ENCODE peak calls at places on chromosome 13, in eight cellular contexts. Q is COR-L47; V is T-helper 2 cell; S is stimulated activated CD4-positive, alpha-beta T cell treated with anti-CD3 and anti-CD28 coated beads, Interleukin-4, amount 100 ng/mL, for 24 hours; E is CD4-positive, CD25-positive, alpha-beta regulatory T cell; R is uterus; Z is pulmonary artery endothelial cell; C is SW 1271. X is an unnamed sample.

GRCh38 chr13:114118763-114119123 is 13.7 kb downstream of the RASA3 start:
- DNase-seq in Q (no peak), V (no peak), S (no peak), E (no peak), R (no peak), Z (peak), C (no peak), X (no peak)

GRCh38 chr13:35475131-35475959 is 1.1 kb downstream of the MAB21L1 start:
- DNase-seq in Q (no peak), V (peak), S (no peak), E (peak), R (no peak), Z (no peak), C (no peak), X (peak)

GRCh38 chr13:112693831-112694497 is 4.1 kb downstream of the ATP11A start:
- DNase-seq in Q (no peak), V (no peak), S (no peak), E (no peak), R (no peak), Z (no peak), C (no peak), X (no peak)

GRCh38 chr13:63481334-63481733 is 2065.7 kb upstream of the PCDH20 start:
- DNase-seq in Q (no peak), V (no peak), S (no peak), E (no peak), R (no peak), Z (no peak), C (no peak), X (no peak)

GRCh38 chr13:52414963-52415362 is 9.0 kb upstream of the THSD1 start:
- DNase-seq in Q (no peak), V (no peak), S (no peak), E (no peak), R (no peak), Z (no peak), C (no peak), X (no peak)

GRCh38 chr13:66657165-66657895 is 572.8 kb downstream of the PCDH9 start:
- DNase-seq in Q (peak), V (no peak), S (no peak), E (no peak), R (peak), Z (peak), C (peak), X (no peak)

GRCh38 chr13:49329831-49330545 is 82.3 kb downstream of the CDADC1 start:
- DNase-seq in Q (no peak), V (no peak), S (no peak), E (no peak), R (no peak), Z (no peak), C (no peak), X (no peak)

GRCh38 chr13:80654638-80655249 is 313.8 kb upstream of the SPRY2 start:
- DNase-seq in Q (no peak), V (no peak), S (no peak), E (no peak), R (no peak), Z (no peak), C (no peak), X (no peak)

GRCh38 chr13:31920301-31920818 is 111.2 kb upstream of the FRY start:
- DNase-seq in Q (no peak), V (peak), S (no peak), E (no peak), R (no peak), Z (no peak), C (no peak), X (no peak)

GRCh38 chr13:70795484-70795883 is 687.2 kb upstream of the KLHL1 start:
- DNase-seq in Q (no peak), V (no peak), S (no peak), E (no peak), R (no peak), Z (no peak), C (no peak), X (no peak)

X was measured in activated CD4-positive, alpha-beta T cell treated with anti-CD3 and anti-CD28 coated beads, Interleukin-2, amount 50 U/mL, for 48 hours.